ENCODE peak calls at places on chromosomes 13 and 19, in five cellular contexts. One of them, this sample, is unnamed.

GRCh38 chr19:7916137-7916907 is 1.7 kb downstream of the TGFBR3L start:
- DNase-seq in DMS153: no peak
- DNase-seq in stimulated activated naive B cell treated with anti-CD40 and anti-IgM and Interleukin-4, amounts not matched to agents 10 μg/mL and 1 μg/mL and 100 μg/mL, for 72 hours: no peak
- DNase-seq in T-helper 1 cell: peak; percentile 46
- DNase-seq in T-helper 2 cell treated with Interferon-gamma antibody and Interleukin-4, amounts not matched to agents 5 μg/mL and 100 μg/mL, for 36 hours: peak; percentile 73
- DNase-seq in this sample: no peak

GRCh38 chr19:42693760-42694350 is 46.4 kb downstream of the PSG3 start:
- DNase-seq in DMS153: no peak
- DNase-seq in stimulated activated naive B cell treated with anti-CD40 and anti-IgM and Interleukin-4, amounts not matched to agents 10 μg/mL and 1 μg/mL and 100 μg/mL, for 72 hours: no peak
- DNase-seq in T-helper 1 cell: no peak
- DNase-seq in T-helper 2 cell treated with Interferon-gamma antibody and Interleukin-4, amounts not matched to agents 5 μg/mL and 100 μg/mL, for 36 hours: no peak
- DNase-seq in this sample: no peak

GRCh38 chr19:12792048-12792852 is 964 bp downstream of the JUNB start:
- DNase-seq in DMS153: peak; percentile 61
- DNase-seq in stimulated activated naive B cell treated with anti-CD40 and anti-IgM and Interleukin-4, amounts not matched to agents 10 μg/mL and 1 μg/mL and 100 μg/mL, for 72 hours: peak; percentile 82
- DNase-seq in T-helper 1 cell: peak; percentile 53
- DNase-seq in T-helper 2 cell treated with Interferon-gamma antibody and Interleukin-4, amounts not matched to agents 5 μg/mL and 100 μg/mL, for 36 hours: peak; percentile 76
- DNase-seq in this sample: no peak

GRCh38 chr19:33667141-33667540 is 45.4 kb downstream of the CHST8 start:
- DNase-seq in DMS153: no peak
- DNase-seq in stimulated activated naive B cell treated with anti-CD40 and anti-IgM and Interleukin-4, amounts not matched to agents 10 μg/mL and 1 μg/mL and 100 μg/mL, for 72 hours: no peak
- DNase-seq in T-helper 1 cell: no peak
- DNase-seq in T-helper 2 cell treated with Interferon-gamma antibody and Interleukin-4, amounts not matched to agents 5 μg/mL and 100 μg/mL, for 36 hours: no peak
- DNase-seq in this sample: no peak

GRCh38 chr13:107824636-107825035 is 390.7 kb downstream of the LIG4 start:
- DNase-seq in DMS153: peak; percentile 48
- DNase-seq in stimulated activated naive B cell treated with anti-CD40 and anti-IgM and Interleukin-4, amounts not matched to agents 10 μg/mL and 1 μg/mL and 100 μg/mL, for 72 hours: no peak
- DNase-seq in T-helper 1 cell: no peak
- DNase-seq in T-helper 2 cell treated with Interferon-gamma antibody and Interleukin-4, amounts not matched to agents 5 μg/mL and 100 μg/mL, for 36 hours: no peak
- DNase-seq in this sample: no peak

GRCh38 chr13:88622362-88622973 is 951.3 kb downstream of the SLITRK5 start:
- DNase-seq in DMS153: no peak
- DNase-seq in stimulated activated naive B cell treated with anti-CD40 and anti-IgM and Interleukin-4, amounts not matched to agents 10 μg/mL and 1 μg/mL and 100 μg/mL, for 72 hours: no peak
- DNase-seq in T-helper 1 cell: no peak
- DNase-seq in T-helper 2 cell treated with Interferon-gamma antibody and Interleukin-4, amounts not matched to agents 5 μg/mL and 100 μg/mL, for 36 hours: no peak
- DNase-seq in this sample: no peak

GRCh38 chr13:59659981-59660380 is 503.7 kb downstream of the DIAPH3 start:
- DNase-seq in DMS153: no peak
- DNase-seq in stimulated activated naive B cell treated with anti-CD40 and anti-IgM and Interleukin-4, amounts not matched to agents 10 μg/mL and 1 μg/mL and 100 μg/mL, for 72 hours: no peak
- DNase-seq in T-helper 1 cell: no peak
- DNase-seq in T-helper 2 cell treated with Interferon-gamma antibody and Interleukin-4, amounts not matched to agents 5 μg/mL and 100 μg/mL, for 36 hours: no peak
- DNase-seq in this sample: no peak

GRCh38 chr19:29909545-29909944 is 32.5 kb upstream of the URI1 start:
- DNase-seq in DMS153: no peak
- DNase-seq in stimulated activated naive B cell treated with anti-CD40 and anti-IgM and Interleukin-4, amounts not matched to agents 10 μg/mL and 1 μg/mL and 100 μg/mL, for 72 hours: no peak
- DNase-seq in T-helper 1 cell: no peak
- DNase-seq in T-helper 2 cell treated with Interferon-gamma antibody and Interleukin-4, amounts not matched to agents 5 μg/mL and 100 μg/mL, for 36 hours: no peak
- DNase-seq in this sample: no peak

GRCh38 chr19:56398809-56399208 is 5.3 kb upstream of the ZNF583 start:
- DNase-seq in DMS153: no peak
- DNase-seq in stimulated activated naive B cell treated with anti-CD40 and anti-IgM and Interleukin-4, amounts not matched to agents 10 μg/mL and 1 μg/mL and 100 μg/mL, for 72 hours: no peak
- DNase-seq in T-helper 1 cell: no peak
- DNase-seq in T-helper 2 cell treated with Interferon-gamma antibody and Interleukin-4, amounts not matched to agents 5 μg/mL and 100 μg/mL, for 36 hours: no peak
- DNase-seq in this sample: no peak

GRCh38 chr13:78160793-78161192 is 242.2 kb upstream of the EDNRB start:
- DNase-seq in DMS153: peak; percentile 17
- DNase-seq in stimulated activated naive B cell treated with anti-CD40 and anti-IgM and Interleukin-4, amounts not matched to agents 10 μg/mL and 1 μg/mL and 100 μg/mL, for 72 hours: no peak
- DNase-seq in T-helper 1 cell: no peak
- DNase-seq in T-helper 2 cell treated with Interferon-gamma antibody and Interleukin-4, amounts not matched to agents 5 μg/mL and 100 μg/mL, for 36 hours: no peak
- DNase-seq in this sample: no peak

GRCh38 chr13:38180100-38180499 is 169.6 kb upstream of the UFM1 start:
- DNase-seq in DMS153: no peak
- DNase-seq in stimulated activated naive B cell treated with anti-CD40 and anti-IgM and Interleukin-4, amounts not matched to agents 10 μg/mL and 1 μg/mL and 100 μg/mL, for 72 hours: no peak
- DNase-seq in T-helper 1 cell: no peak
- DNase-seq in T-helper 2 cell treated with Interferon-gamma antibody and Interleukin-4, amounts not matched to agents 5 μg/mL and 100 μg/mL, for 36 hours: no peak
- DNase-seq in this sample: no peak

GRCh38 chr13:90270231-90270630 is 1077.3 kb upstream of the MIR17HG start:
- DNase-seq in DMS153: no peak
- DNase-seq in stimulated activated naive B cell treated with anti-CD40 and anti-IgM and Interleukin-4, amounts not matched to agents 10 μg/mL and 1 μg/mL and 100 μg/mL, for 72 hours: no peak
- DNase-seq in T-helper 1 cell: no peak
- DNase-seq in T-helper 2 cell treated with Interferon-gamma antibody and Interleukin-4, amounts not matched to agents 5 μg/mL and 100 μg/mL, for 36 hours: no peak
- DNase-seq in this sample: no peak

GRCh38 chr13:29849071-29849541 is 1.3 kb downstream of the UBL3 start:
- DNase-seq in DMS153: no peak
- DNase-seq in stimulated activated naive B cell treated with anti-CD40 and anti-IgM and Interleukin-4, amounts not matched to agents 10 μg/mL and 1 μg/mL and 100 μg/mL, for 72 hours: peak; percentile 29
- DNase-seq in T-helper 1 cell: no peak
- DNase-seq in T-helper 2 cell treated with Interferon-gamma antibody and Interleukin-4, amounts not matched to agents 5 μg/mL and 100 μg/mL, for 36 hours: peak; percentile 23
- DNase-seq in this sample: no peak

GRCh38 chr13:85333511-85333910 is 465.7 kb downstream of the SLITRK6 start:
- DNase-seq in DMS153: no peak
- DNase-seq in stimulated activated naive B cell treated with anti-CD40 and anti-IgM and Interleukin-4, amounts not matched to agents 10 μg/mL and 1 μg/mL and 100 μg/mL, for 72 hours: no peak
- DNase-seq in T-helper 1 cell: no peak
- DNase-seq in T-helper 2 cell treated with Interferon-gamma antibody and Interleukin-4, amounts not matched to agents 5 μg/mL and 100 μg/mL, for 36 hours: no peak
- DNase-seq in this sample: no peak

GRCh38 chr13:97629601-97630272 is 195.8 kb downstream of the RAP2A start:
- DNase-seq in DMS153: peak; percentile 74
- DNase-seq in stimulated activated naive B cell treated with anti-CD40 and anti-IgM and Interleukin-4, amounts not matched to agents 10 μg/mL and 1 μg/mL and 100 μg/mL, for 72 hours: no peak
- DNase-seq in T-helper 1 cell: no peak
- DNase-seq in T-helper 2 cell treated with Interferon-gamma antibody and Interleukin-4, amounts not matched to agents 5 μg/mL and 100 μg/mL, for 36 hours: no peak
- DNase-seq in this sample: no peak

GRCh38 chr19:18660051-18660910 is 23.2 kb upstream of the CRTC1 start:
- DNase-seq in DMS153: no peak
- DNase-seq in stimulated activated naive B cell treated with anti-CD40 and anti-IgM and Interleukin-4, amounts not matched to agents 10 μg/mL and 1 μg/mL and 100 μg/mL, for 72 hours: no peak
- DNase-seq in T-helper 1 cell: no peak
- DNase-seq in T-helper 2 cell treated with Interferon-gamma antibody and Interleukin-4, amounts not matched to agents 5 μg/mL and 100 μg/mL, for 36 hours: no peak
- DNase-seq in this sample: no peak

GRCh38 chr19:18254546-18255500 is 19.4 kb downstream of the IQCN start:
- DNase-seq in DMS153: no peak
- DNase-seq in stimulated activated naive B cell treated with anti-CD40 and anti-IgM and Interleukin-4, amounts not matched to agents 10 μg/mL and 1 μg/mL and 100 μg/mL, for 72 hours: no peak
- DNase-seq in T-helper 1 cell: no peak
- DNase-seq in T-helper 2 cell treated with Interferon-gamma antibody and Interleukin-4, amounts not matched to agents 5 μg/mL and 100 μg/mL, for 36 hours: no peak
- DNase-seq in this sample: no peak